ENCODE peak calls at places on chromosome X, in six cellular contexts. L is stimulated activated naive CD8-positive, alpha-beta T cell treated with anti-CD3 and anti-CD28 coated beads, Interleukin-15, Interleukin-2, amounts not matched to agents 100 U/mL and 50 U/mL, for 24 hours; B is NCI-H1092 treated with DMSO at 0.1 percent for 48 hours; P is H9; A is T1000; Q is activated CD4-positive, alpha-beta T cell treated with anti-CD3 and anti-CD28 coated beads, Interleukin-2, amount 50 U/mL, for 1 hour. T is an unnamed sample.

GRCh38 chrX:25277574-25277973 is 261.8 kb upstream of the ARX start:
- DNase-seq in L (no peak), B (no peak), P (no peak), A (no peak), Q (no peak), T (no peak)

GRCh38 chrX:120840826-120841225 is 34.8 kb downstream of the CT47B1 start:
- DNase-seq in L (no peak), B (no peak), P (no peak), A (no peak), Q (no peak), T (peak)

GRCh38 chrX:132092439-132093065 is 35.3 kb downstream of the FRMD7 start:
- DNase-seq in L (peak), B (peak), P (peak), A (no peak), Q (peak), T (peak)

GRCh38 chrX:71128915-71129765 is 10.7 kb downstream of the MED12 start:
- DNase-seq in L (peak), B (peak), P (peak), A (no peak), Q (peak), T (peak)

GRCh38 chrX:10387011-10387410 is 230.2 kb downstream of the CLCN4 start:
- DNase-seq in L (no peak), B (no peak), P (no peak), A (no peak), Q (no peak), T (no peak)

GRCh38 chrX:39453847-39454645 is 643.7 kb downstream of the BCOR start:
- DNase-seq in L (no peak), B (no peak), P (no peak), A (no peak), Q (no peak), T (no peak)

GRCh38 chrX:43707812-43708548 is 51.9 kb downstream of the MAOA start:
- DNase-seq in L (no peak), B (no peak), P (no peak), A (no peak), Q (no peak), T (no peak)

GRCh38 chrX:119880076-119880475 is 8.4 kb downstream of the NDUFA1 start:
- DNase-seq in L (no peak), B (no peak), P (no peak), A (no peak), Q (no peak), T (no peak)

GRCh38 chrX:33128048-33128805 is 83.1 kb downstream of the DMD start:
- DNase-seq in L (no peak), B (no peak), P (no peak), A (no peak), Q (no peak), T (no peak)

GRCh38 chrX:129697204-129697829 is 41.5 kb upstream of the XPNPEP2 start:
- DNase-seq in L (no peak), B (no peak), P (peak), A (no peak), Q (no peak), T (no peak)

GRCh38 chrX:18962329-18962728 is 21.6 kb downstream of the PHKA2 start:
- DNase-seq in L (no peak), B (no peak), P (no peak), A (no peak), Q (no peak), T (no peak)

GRCh38 chrX:56130013-56130412 is 102.1 kb upstream of the KLF8 start:
- DNase-seq in L (no peak), B (no peak), P (no peak), A (no peak), Q (no peak), T (no peak)

GRCh38 chrX:155864655-155865054 is 16.5 kb upstream of the VAMP7 start:
- DNase-seq in L (no peak), B (no peak), P (no peak), A (no peak), Q (no peak), T (no peak)

GRCh38 chrX:71612256-71612655 is 6.1 kb downstream of the CXCR3 start:
- DNase-seq in L (no peak), B (no peak), P (no peak), A (no peak), Q (no peak), T (no peak)

GRCh38 chrX:108468486-108468885 is 28.8 kb downstream of the COL4A5 start:
- DNase-seq in L (no peak), B (no peak), P (no peak), A (no peak), Q (no peak), T (no peak)